ENCODE peak calls at places on chromosomes 13 and 19, in ten cellular contexts. H, T, Z, N, X, A, J, F, O and K are unnamed samples.

GRCh38 chr19:10086904-10087256 is 763 bp downstream of the SHFL start:
- DNase-seq in J (no peak), F (peak), N (no peak), T (no peak), O (peak), X (no peak), Z (no peak), A (no peak), H (no peak), K (no peak)

GRCh38 chr19:45159204-45159970 is 1.4 kb downstream of the NKPD1 start:
- DNase-seq in N (no peak), X (no peak), Z (no peak), H (no peak), A (no peak), J (no peak), F (no peak), O (no peak), T (no peak), K (no peak)

GRCh38 chr19:16897572-16898056 is 8.8 kb downstream of the F2RL3 start:
- DNase-seq in O (no peak), F (no peak), H (no peak), T (peak), X (no peak), Z (peak), A (no peak), J (no peak), N (no peak), K (no peak)

GRCh38 chr13:92767468-92767867 is 459.1 kb upstream of the GPC6 start:
- DNase-seq in X (no peak), F (no peak), N (no peak), H (no peak), A (no peak), T (no peak), O (no peak), Z (no peak), J (no peak), K (no peak)

GRCh38 chr19:58366576-58367430 is 4.3 kb upstream of the ZNF497 start:
- DNase-seq in X (no peak), F (no peak), A (no peak), Z (no peak), H (no peak), J (no peak), N (no peak), T (no peak), O (no peak), K (no peak)

GRCh38 chr19:58328999-58329398 is 2.2 kb downstream of the ZSCAN22 start:
- DNase-seq in Z (no peak), O (no peak), A (no peak), H (no peak), N (no peak), F (peak), X (no peak), T (no peak), J (peak), K (no peak)

GRCh38 chr13:26061947-26062346 is 10.1 kb upstream of the SHISA2 start:
- DNase-seq in N (peak), H (peak), A (no peak), Z (peak), X (peak), T (peak), J (no peak), O (no peak), F (no peak), K (no peak)

GRCh38 chr13:75271851-75272250 is 210.1 kb downstream of the TBC1D4 start:
- DNase-seq in X (peak), F (no peak), H (peak), A (no peak), J (no peak), T (peak), Z (peak), O (no peak), N (peak), K (no peak)

GRCh38 chr13:95624020-95624419 is 20.5 kb downstream of the DZIP1 start:
- DNase-seq in X (peak), H (peak), J (peak), T (peak), O (no peak), F (peak), N (peak), A (no peak), Z (peak), K (no peak)

GRCh38 chr19:3617463-3617862 is 9.1 kb downstream of the CACTIN start:
- DNase-seq in F (peak), A (no peak), J (no peak), X (no peak), Z (no peak), O (no peak), T (no peak), N (no peak), H (no peak), K (no peak)

GRCh38 chr19:3619631-3620012 is 7.0 kb downstream of the CACTIN start:
- DNase-seq in A (no peak), F (no peak), O (no peak), T (no peak), N (no peak), J (no peak), X (no peak), H (no peak), Z (no peak), K (no peak)

GRCh38 chr19:3618144-3618810 is 8.3 kb downstream of the CACTIN start:
- DNase-seq in J (peak), T (peak), X (no peak), N (peak), O (peak), Z (peak), A (peak), H (peak), F (peak), K (peak)

GRCh38 chr19:3620145-3620816 is 6.3 kb downstream of the CACTIN start:
- DNase-seq in O (no peak), F (no peak), N (no peak), Z (no peak), X (no peak), T (no peak), J (no peak), A (no peak), H (no peak), K (no peak)

DNA sequence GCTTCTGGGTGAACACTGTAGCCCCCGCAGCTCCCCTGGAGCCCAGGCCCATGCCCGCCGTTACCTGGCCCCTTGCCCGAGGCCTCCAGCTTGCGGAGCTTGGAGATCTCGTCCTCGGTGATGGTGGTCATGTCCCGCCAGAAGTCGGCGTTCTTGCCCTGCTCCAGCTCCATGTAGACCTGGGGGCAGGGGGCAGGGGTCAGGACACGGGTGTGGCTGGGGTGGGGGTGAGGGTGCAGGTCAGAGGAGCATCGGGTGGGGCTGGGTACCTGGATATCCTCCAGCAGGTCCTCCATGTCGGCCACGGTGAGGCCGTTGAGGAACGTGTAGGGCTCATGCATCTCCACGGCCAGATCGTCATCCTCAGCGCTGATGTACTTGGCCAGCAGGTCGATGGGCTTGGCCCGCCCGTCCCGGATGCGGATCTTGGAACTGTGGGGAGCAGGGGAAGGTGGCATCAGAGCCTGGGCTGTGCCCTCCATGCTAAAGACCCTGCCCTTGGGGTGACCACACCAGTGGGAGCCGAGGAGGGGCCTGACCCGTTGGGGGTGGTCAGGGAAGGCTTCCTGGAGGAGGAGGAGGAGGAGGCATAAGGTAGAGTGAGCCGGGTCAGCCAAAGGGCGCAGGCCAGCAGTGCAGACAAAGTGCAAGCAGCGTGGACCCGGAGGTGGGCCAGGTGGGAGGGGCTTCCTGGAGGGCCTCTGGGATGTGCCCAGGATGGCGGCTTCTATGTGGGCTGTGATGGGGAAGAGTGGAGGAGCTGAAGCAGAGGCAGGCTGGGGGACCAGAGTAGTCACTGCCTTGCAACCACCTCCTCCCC is 7.6 kb downstream of the CACTIN start:
- DNase-seq in H (no peak), N (no peak), J (no peak), A (no peak), O (no peak), Z (no peak), X (no peak), F (no peak), T (no peak), K (no peak)
- TF ChIP-seq CTCF in H (no peak), N (no peak), J (no peak), A (no peak), O (no peak), Z (no peak), X (no peak), F (no peak), T (no peak), K (peak)

GRCh38 chr19:9011875-9012274 is 1.7 kb upstream of the MUC16 start:
- DNase-seq in N (no peak), J (no peak), F (no peak), A (no peak), O (no peak), T (no peak), Z (no peak), X (no peak), H (no peak), K (no peak)

GRCh38 chr19:9009935-9010651 is at the start of gene MUC16:
- DNase-seq in F (no peak), N (no peak), H (no peak), J (no peak), Z (no peak), A (no peak), O (no peak), T (no peak), X (peak), K (no peak)

GRCh38 chr19:9009431-9009830 is 778 bp downstream of the MUC16 start:
- DNase-seq in J (no peak), A (no peak), N (no peak), H (no peak), O (no peak), T (no peak), F (no peak), X (no peak), Z (no peak), K (no peak)

GRCh38 chr19:9010693-9011092 is 484 bp upstream of the MUC16 start:
- DNase-seq in J (no peak), T (no peak), N (no peak), A (no peak), X (no peak), O (no peak), F (no peak), H (no peak), Z (no peak), K (no peak)

DNA sequence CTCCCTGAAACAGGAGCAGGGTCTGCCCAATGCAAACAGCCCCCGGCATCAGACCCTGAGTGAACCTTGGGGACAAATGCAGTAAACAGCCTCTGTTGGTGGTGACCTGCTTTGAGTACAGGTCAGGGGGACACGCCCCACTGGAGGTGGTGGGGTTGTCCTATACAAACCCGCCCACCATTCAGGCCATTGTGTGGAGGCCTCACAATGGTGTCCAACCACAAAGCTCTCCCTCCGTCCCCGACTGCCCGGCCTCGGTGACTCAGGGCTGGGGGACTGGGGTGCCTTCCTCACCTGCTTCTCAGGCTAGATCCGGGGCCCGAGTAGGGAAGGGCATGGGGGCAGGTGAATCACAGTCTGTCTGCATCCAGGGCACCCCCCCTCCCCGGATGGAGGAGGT is 1.5 kb downstream of the MUC16 start:
- DNase-seq in O (no peak), F (peak), J (no peak), H (no peak), T (no peak), X (no peak), N (no peak), Z (no peak), A (no peak), K (no peak)
- TF ChIP-seq CTCF in O (no peak), F (no peak), J (no peak), H (no peak), T (no peak), X (no peak), N (no peak), Z (no peak), A (no peak), K (no peak)

GRCh38 chr13:79663977-79664636 is 183.2 kb downstream of the NDFIP2 start:
- DNase-seq in X (no peak), O (no peak), Z (no peak), H (no peak), T (no peak), N (no peak), A (no peak), F (no peak), J (no peak), K (no peak)

GRCh38 chr13:79660361-79660760 is 179.4 kb downstream of the NDFIP2 start:
- DNase-seq in H (no peak), J (no peak), Z (no peak), F (no peak), A (no peak), N (no peak), T (no peak), O (no peak), X (no peak), K (no peak)

GRCh38 chr13:79662882-79663281 is 181.9 kb downstream of the NDFIP2 start:
- DNase-seq in A (no peak), X (no peak), O (no peak), N (no peak), Z (peak), F (no peak), T (no peak), H (peak), J (peak), K (no peak)

GRCh38 chr13:79659161-79659560 is 178.2 kb downstream of the NDFIP2 start:
- DNase-seq in T (peak), J (peak), H (peak), Z (peak), X (peak), N (peak), F (peak), O (peak), A (no peak), K (no peak)

DNA sequence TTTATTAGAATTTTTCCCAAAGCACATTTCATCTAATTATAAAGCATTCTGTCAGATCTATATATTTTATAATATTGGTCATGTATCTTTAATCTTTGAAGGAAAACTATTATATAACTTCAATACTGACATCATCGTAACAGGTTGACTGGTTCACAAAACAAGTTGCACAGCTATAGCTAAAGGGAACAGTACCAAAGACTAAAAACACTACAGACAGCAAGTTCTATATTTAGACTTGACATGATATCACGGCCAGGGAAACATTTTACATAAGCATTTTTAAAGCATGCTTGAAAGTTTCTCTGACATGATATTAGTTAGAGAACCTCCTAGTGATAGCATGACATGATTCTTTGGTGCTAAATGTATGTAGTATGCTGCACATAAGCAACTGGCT is 182.5 kb downstream of the NDFIP2 start:
- DNase-seq in Z (no peak), N (no peak), J (peak), H (no peak), T (no peak), F (no peak), X (no peak), O (no peak), A (no peak), K (no peak)
- TF ChIP-seq CTCF in Z (no peak), N (no peak), J (no peak), H (no peak), T (no peak), F (no peak), X (no peak), O (no peak), A (no peak), K (no peak)

GRCh38 chr13:33017410-33017929 is 1.2 kb downstream of the KL start:
- DNase-seq in X (peak), T (peak), J (peak), A (peak), N (peak), F (peak), O (no peak), H (peak), Z (peak), K (no peak)
- TF ChIP-seq CTCF in X (peak), T (peak), J (peak), A (peak), N (peak), F (peak), O (no peak), H (no peak), Z (peak), K (no peak)

GRCh38 chr19:39212377-39212742 is 8.3 kb upstream of the SYCN start:
- DNase-seq in H (peak), T (no peak), O (no peak), N (peak), X (no peak), Z (peak), F (peak), A (no peak), J (no peak), K (no peak)
- TF ChIP-seq CTCF in H (peak), T (peak), O (no peak), N (peak), X (peak), Z (peak), F (peak), A (no peak), J (peak), K (no peak)

GRCh38 chr13:66618702-66619101 is 611.4 kb downstream of the PCDH9 start:
- DNase-seq in X (peak), O (no peak), J (peak), N (peak), A (no peak), F (peak), Z (peak), H (peak), T (peak), K (no peak)

GRCh38 chr13:66617786-66618185 is 612.4 kb downstream of the PCDH9 start:
- DNase-seq in A (no peak), X (no peak), J (no peak), N (no peak), Z (no peak), H (no peak), O (no peak), T (no peak), F (no peak), K (no peak)

GRCh38 chr13:66612983-66613382 is 617.2 kb downstream of the PCDH9 start:
- DNase-seq in O (no peak), X (no peak), J (no peak), A (no peak), Z (no peak), N (no peak), T (no peak), H (no peak), F (peak), K (no peak)
- TF ChIP-seq CTCF in O (no peak), X (no peak), J (no peak), A (no peak), Z (no peak), N (no peak), T (no peak), H (no peak), F (no peak), K (no peak)

GRCh38 chr13:49792550-49793324 is at the start of gene KPNA3:
- DNase-seq in Z (peak), J (peak), H (peak), N (peak), A (peak), X (peak), O (peak), F (peak), T (peak), K (peak)
- TF ChIP-seq CTCF in Z (no peak), J (no peak), H (no peak), N (no peak), A (peak), X (no peak), O (no peak), F (peak), T (no peak), K (no peak)

GRCh38 chr13:73849292-73849691 is 284.9 kb downstream of the KLF12 start:
- DNase-seq in Z (peak), A (no peak), O (no peak), J (no peak), N (peak), T (peak), F (peak), X (no peak), H (peak), K (no peak)
- TF ChIP-seq CTCF in Z (peak), A (no peak), O (no peak), J (peak), N (peak), T (peak), F (peak), X (peak), H (peak), K (no peak)